ENCODE peak calls at places on chromosomes 13 and 19, in eight cellular contexts. F is endothelial cell; M is stimulated activated CD4-positive, alpha-beta T cell treated with anti-CD3 and anti-CD28 coated beads, TNF-alpha, amount 100 ng/mL, for 48 hours; G is HuH-7; L is OCI-M1; W is cardiac muscle cell; Z is neural crest cell; K is choroid plexus epithelial cell. B is an unnamed sample.

GRCh38 chr19:10936661-10937084 is 8.1 kb downstream of the TIMM29 start:
- DNase-seq in G (peak), W (peak), Z (peak), L (peak), F (peak), K (peak), M (no peak), B (peak)

GRCh38 chr19:38718747-38719543 is 25.3 kb downstream of the CAPN12 start:
- DNase-seq in L (no peak), M (no peak), G (peak), K (peak), F (no peak), W (peak), Z (no peak), B (no peak)

GRCh38 chr13:105552078-105552477 is 983.4 kb downstream of the EFNB2 start:
- DNase-seq in F (no peak), K (no peak), L (peak), W (no peak), Z (no peak), G (no peak), M (no peak), B (no peak)

GRCh38 chr13:113220877-113221276 is 11.5 kb downstream of the CUL4A start:
- DNase-seq in M (no peak), W (no peak), L (no peak), Z (no peak), F (no peak), G (peak), K (peak), B (no peak)

GRCh38 chr13:94608586-94608985 is 6.9 kb downstream of the GPR180 start:
- DNase-seq in F (no peak), W (no peak), Z (no peak), L (no peak), K (no peak), G (no peak), M (no peak), B (no peak)

GRCh38 chr13:19952850-19953249 is 5.7 kb upstream of the ZMYM2 start:
- DNase-seq in F (no peak), Z (no peak), W (no peak), M (no peak), G (no peak), L (no peak), K (no peak), B (no peak)

GRCh38 chr13:28171266-28171665 is 32.9 kb downstream of the PAN3 start:
- DNase-seq in K (no peak), Z (no peak), F (no peak), L (no peak), G (no peak), M (no peak), W (no peak), B (no peak)

GRCh38 chr13:41827507-41828213 is 133.2 kb downstream of the VWA8 start:
- DNase-seq in Z (no peak), G (no peak), M (no peak), W (no peak), L (no peak), F (no peak), K (peak), B (no peak)

GRCh38 chr19:52670046-52670445 is 31.9 kb upstream of the ZNF83 start:
- DNase-seq in M (no peak), G (no peak), W (no peak), K (no peak), L (no peak), Z (no peak), F (no peak), B (no peak)

GRCh38 chr19:2507109-2507508 is 31.2 kb downstream of the GADD45B start:
- DNase-seq in F (no peak), M (no peak), K (peak), L (peak), W (no peak), G (peak), Z (no peak), B (peak)

GRCh38 chr19:32406161-32407003 is 812 bp downstream of the DPY19L3 start:
- DNase-seq in F (no peak), K (no peak), Z (no peak), G (no peak), L (peak), M (no peak), W (no peak), B (no peak)

GRCh38 chr13:42849200-42849599 is 67.8 kb downstream of the FAM216B start:
- DNase-seq in W (no peak), F (no peak), L (no peak), K (no peak), Z (no peak), M (no peak), G (no peak), B (no peak)

GRCh38 chr13:27813826-27814225 is 21.5 kb downstream of the GSX1 start:
- DNase-seq in M (no peak), K (no peak), G (no peak), L (no peak), Z (no peak), W (no peak), F (no peak), B (no peak)

GRCh38 chr13:24208314-24208713 is 47.8 kb downstream of the SPATA13 start:
- DNase-seq in W (no peak), L (no peak), M (no peak), K (peak), F (no peak), G (no peak), Z (no peak), B (peak)

GRCh38 chr13:110014719-110015118 is 228.3 kb upstream of the IRS2 start:
- DNase-seq in Z (no peak), F (no peak), L (no peak), G (no peak), W (no peak), M (no peak), K (peak), B (peak)

GRCh38 chr13:26220575-26220974 is 1.5 kb downstream of the RNF6 start:
- DNase-seq in F (no peak), W (no peak), Z (no peak), M (no peak), K (peak), G (no peak), L (no peak), B (no peak)

GRCh38 chr13:92187378-92187989 is 789.1 kb downstream of the GPC5 start:
- DNase-seq in L (peak), W (peak), Z (peak), M (no peak), F (peak), K (peak), G (peak), B (peak)

GRCh38 chr13:40161931-40162330 is 504.5 kb downstream of the FOXO1 start:
- DNase-seq in G (no peak), K (no peak), F (no peak), Z (no peak), L (no peak), M (no peak), W (no peak), B (no peak)

GRCh38 chr13:89324582-89324981 is 1653.4 kb downstream of the SLITRK5 start:
- DNase-seq in W (no peak), K (peak), Z (no peak), M (no peak), G (no peak), L (no peak), F (no peak), B (no peak)

GRCh38 chr19:18520848-18521691 is 800 bp downstream of the ELL start:
- DNase-seq in F (peak), M (no peak), L (peak), W (peak), Z (peak), G (no peak), K (no peak), B (peak)

GRCh38 chr13:93945621-93946020 is 533.9 kb downstream of the DCT start:
- DNase-seq in L (no peak), M (no peak), W (no peak), Z (no peak), F (no peak), K (no peak), G (no peak), B (no peak)

GRCh38 chr13:29520671-29521070 is 74.8 kb downstream of the SLC7A1 start:
- DNase-seq in G (no peak), F (no peak), Z (no peak), K (peak), M (no peak), W (no peak), L (no peak), B (no peak)

GRCh38 chr19:3471954-3472655 is 8.2 kb downstream of the SMIM24 start:
- DNase-seq in M (no peak), Z (peak), K (no peak), W (peak), G (peak), L (peak), F (peak), B (no peak)

GRCh38 chr13:43057653-43058317 is 34.4 kb downstream of the DNAJC15 start:
- DNase-seq in F (peak), G (no peak), L (peak), M (no peak), K (peak), W (no peak), Z (no peak), B (peak)

GRCh38 chr19:47726467-47726866 is 13.2 kb downstream of the EHD2 start:
- DNase-seq in L (peak), G (no peak), F (no peak), Z (no peak), M (no peak), W (no peak), K (peak), B (no peak)

GRCh38 chr13:111011899-111012298 is 97.0 kb upstream of the ANKRD10 start:
- DNase-seq in F (no peak), W (no peak), G (no peak), M (no peak), L (peak), K (no peak), Z (no peak), B (no peak)

GRCh38 chr19:45098521-45099464 is 5.8 kb downstream of the PPP1R37 start:
- DNase-seq in L (no peak), Z (no peak), G (no peak), K (peak), F (no peak), W (no peak), M (no peak), B (no peak)

GRCh38 chr19:51000981-51001380 is 423 bp downstream of the KLK8 start:
- DNase-seq in Z (no peak), G (no peak), M (no peak), L (no peak), F (no peak), W (no peak), K (no peak), B (no peak)

GRCh38 chr19:40460185-40460584 is 5.4 kb downstream of the BLVRB start:
- DNase-seq in G (no peak), L (no peak), Z (no peak), F (no peak), W (no peak), M (no peak), K (no peak), B (no peak)

GRCh38 chr13:89900104-89900760 is 1447.3 kb upstream of the MIR17HG start:
- DNase-seq in F (no peak), L (no peak), W (no peak), Z (no peak), K (peak), M (no peak), G (no peak), B (no peak)

GRCh38 chr19:1591421-1592022 is 1.1 kb downstream of the MBD3 start:
- DNase-seq in W (peak), F (no peak), G (no peak), L (no peak), K (no peak), M (no peak), Z (no peak), B (peak)

B was measured in small intestine.